ENCODE peak calls at places on chromosomes 4 and X, in ten cellular contexts. O is Calu3, G is Caki2, C is endothelial cell, R is NCI-H345, X is HEK293T, V is smooth muscle cell of the brain vasculature, Q is PC-3, I is T-helper 1 cell, Y is RWPE2. Z is an unnamed sample.

GRCh38 chrX:120311632-120312000 is 355 bp upstream of the TMEM255A start:
- DNase-seq in X (no peak), I (no peak), O (no peak), Q (no peak), C (no peak), Y (no peak), G (peak; percentile 3), V (no peak), R (no peak), Z (no peak)

GRCh38 chr4:123077330-123077729 is 154.9 kb upstream of the NUDT6 start:
- DNase-seq in C (no peak), I (no peak), O (no peak), R (no peak), X (no peak), Y (no peak), G (no peak), V (no peak), Q (no peak), Z (no peak)

GRCh38 chr4:186258216-186258811 is 7.7 kb upstream of the F11 start:
- DNase-seq in C (no peak), I (no peak), V (no peak), R (no peak), Q (no peak), G (no peak), Y (no peak), O (no peak), X (no peak), Z (no peak)

GRCh38 chr4:139587452-139587851 is 31.4 kb upstream of the SETD7 start:
- DNase-seq in G (no peak), Y (no peak), Q (no peak), R (no peak), X (no peak), V (no peak), I (no peak), C (no peak), O (no peak), Z (no peak)

GRCh38 chr4:102537280-102537679 is 36.1 kb downstream of the NFKB1 start:
- DNase-seq in G (no peak), I (no peak), O (no peak), Q (no peak), X (no peak), R (no peak), Y (no peak), C (no peak), V (no peak), Z (no peak)

GRCh38 chrX:19085975-19086772 is 36.1 kb downstream of the ADGRG2 start:
- DNase-seq in X (no peak), I (no peak), C (no peak), V (no peak), Q (no peak), G (no peak), Y (no peak), R (no peak), O (no peak), Z (no peak)

GRCh38 chr4:124941267-124941666 is 228.7 kb upstream of the ANKRD50 start:
- DNase-seq in I (no peak), G (peak; percentile 16), C (no peak), Q (peak; percentile 80), R (no peak), V (no peak), O (no peak), X (no peak), Y (no peak), Z (no peak)

GRCh38 chrX:7828594-7828993 is 14.4 kb upstream of the VCX start:
- DNase-seq in O (no peak), I (no peak), V (no peak), C (no peak), X (peak; percentile 5), R (no peak), Y (no peak), Q (peak; percentile 28), G (no peak), Z (no peak)

GRCh38 chr4:117898496-117898895 is 135.8 kb upstream of the NDST3 start:
- DNase-seq in R (no peak), O (no peak), X (no peak), C (no peak), Y (no peak), V (no peak), I (no peak), Q (no peak), G (no peak), Z (no peak)

GRCh38 chr4:127965062-127965802 is at the start of the genes ABHD18 and MFSD8:
- DNase-seq in Y (peak; percentile 99), C (peak; percentile 98), Q (peak; percentile 98), G (peak; percentile 99), O (peak; percentile 97), R (peak; percentile 95), V (peak; percentile 98), I (peak; percentile 99), X (peak; percentile 94), Z (no peak)

GRCh38 chrX:136047001-136047642 is 61.9 kb downstream of the SLC9A6 start:
- DNase-seq in V (no peak), O (no peak), R (no peak), Y (no peak), I (no peak), C (no peak), G (peak; percentile 65), Q (peak; percentile 90), X (no peak), Z (no peak)

GRCh38 chrX:56975611-56976010 is 19.7 kb downstream of the SPIN3 start:
- DNase-seq in V (no peak), G (no peak), Q (no peak), O (no peak), X (no peak), I (no peak), R (peak; percentile 2), C (no peak), Y (no peak), Z (no peak)

GRCh38 chrX:10755477-10756334 is 135.3 kb upstream of the MID1 start:
- DNase-seq in Q (no peak), I (no peak), R (no peak), Y (no peak), G (peak; percentile 46), V (no peak), X (no peak), O (peak; percentile 6), C (no peak), Z (no peak)

Z was measured in SK-N-MC.